ENCODE peak calls at places on chromosomes 13 and 19, in nine cellular contexts. R is body of pancreas, P is heart left ventricle, W is aorta, H is endodermal cell, F is keratinocyte, S is lower lobe of right lung, D is neural progenitor cell, M is transverse colon. B is an unnamed sample. For H3K36me3 and H3K4me1, the result is how much of the 10 kb centered on the place peaks cover.

GRCh38 chr13:29750178-29750530 is 100.3 kb downstream of the UBL3 start:
- DNase-seq in D (no peak), W (no peak), M (no peak), H (no peak), S (no peak), R (no peak), F (no peak), P (no peak), B (no peak)

GRCh38 chr13:42333613-42334328 is 61.8 kb downstream of the AKAP11 start:
- DNase-seq in D (peak), M (no peak), H (peak), R (no peak), W (no peak), F (no peak), P (no peak), S (no peak), B (peak)

GRCh38 chr19:6648141-6648715 is 21.7 kb downstream of the TNFSF14 start:
- DNase-seq in H (peak), M (no peak), S (no peak), W (no peak), R (no peak), D (no peak), P (no peak), F (no peak), B (no peak)

GRCh38 chr13:112132619-112133018 is 65.7 kb downstream of the SOX1 start:
- DNase-seq in H (no peak), S (no peak), R (no peak), W (no peak), P (no peak), M (no peak), F (no peak), D (no peak), B (no peak)

GRCh38 chr13:25733696-25734435 is 317.9 kb downstream of the SHISA2 start:
- DNase-seq in D (no peak), F (no peak), W (no peak), R (no peak), H (no peak), M (no peak), P (no peak), S (no peak), B (no peak)

GRCh38 chr13:33285420-33286124 is at the start of gene STARD13:
- DNase-seq in M (peak), W (peak), S (peak), P (peak), H (peak), F (peak), R (peak), D (peak), B (peak)

GRCh38 chr19:51094696-51095279 is 12.1 kb upstream of the KLK14 start:
- DNase-seq in S (peak), D (peak), H (peak), R (peak), F (no peak), P (no peak), W (no peak), M (no peak), B (peak)

GRCh38 chr13:97977982-97978381 is 24.5 kb downstream of the IPO5 start:
- DNase-seq in F (no peak), S (no peak), W (no peak), R (no peak), M (no peak), D (no peak), P (no peak), H (no peak), B (no peak)

GRCh38 chr13:100898431-100898830 is 223.8 kb upstream of the TMTC4 start:
- DNase-seq in P (no peak), H (no peak), S (no peak), W (no peak), D (no peak), R (no peak), M (no peak), F (no peak), B (no peak)

GRCh38 chr19:43774103-43774939 is 6.5 kb downstream of the KCNN4 start:
- DNase-seq in W (peak), M (peak), S (peak), D (peak), P (peak), F (no peak), H (peak), R (peak), B (peak)

GRCh38 chr13:106173346-106173745 is 362.1 kb downstream of the EFNB2 start:
- DNase-seq in D (no peak), R (no peak), M (no peak), S (no peak), W (no peak), H (no peak), F (no peak), P (no peak), B (no peak)

GRCh38 chr19:13505164-13505695 is 1.0 kb downstream of the CACNA1A start:
- DNase-seq in W (no peak), P (no peak), D (no peak), H (no peak), R (no peak), M (no peak), S (no peak), F (no peak), B (no peak)

GRCh38 chr13:50244913-50245574 is 229.8 kb downstream of the KCNRG start:
- DNase-seq in W (peak), H (no peak), R (no peak), P (no peak), S (no peak), F (no peak), D (no peak), M (no peak), B (no peak)

GRCh38 chr13:31166591-31166990 is 4.9 kb upstream of the HSPH1 start:
- DNase-seq in F (no peak), M (no peak), P (no peak), W (no peak), D (no peak), H (no peak), R (no peak), S (no peak), B (no peak)

GRCh38 chr19:42366676-42367075 is 23.4 kb downstream of the CNFN start:
- DNase-seq in M (no peak), R (no peak), W (no peak), H (no peak), S (no peak), F (no peak), P (no peak), D (no peak), B (no peak)

GRCh38 chr19:49017666-49018351 is 918 bp upstream of the LHB start:
- DNase-seq in P (peak), F (no peak), H (peak), W (peak), D (peak), S (peak), R (peak), M (peak), B (peak)

GRCh38 chr19:41325947-41326706 is 16.2 kb downstream of the CCDC97 start:
- DNase-seq in R (no peak), D (no peak), W (no peak), M (peak), F (no peak), P (no peak), H (peak), S (no peak), B (peak)

GRCh38 chr13:19720039-19720438 is 62.7 kb downstream of the PSPC1 start:
- DNase-seq in M (no peak), F (no peak), S (no peak), P (no peak), W (no peak), H (no peak), R (no peak), D (no peak), B (no peak)

GRCh38 chr19:48544856-48545750 is 6.9 kb upstream of the SULT2B1 start:
- DNase-seq in W (no peak), H (peak), F (no peak), R (no peak), M (no peak), P (peak), S (no peak), D (peak), B (no peak)

GRCh38 chr13:32316030-32316344 is 679 bp downstream of the BRCA2 start:
- DNase-seq in M (peak), P (no peak), S (no peak), D (peak), R (no peak), W (no peak), F (no peak), H (no peak), B (no peak)

GRCh38 chr13:113862766-113863510 is 938 bp downstream of the GAS6 start:
- DNase-seq in W (peak), M (peak), D (peak), S (peak), F (no peak), P (peak), R (peak), H (peak), B (peak)

GRCh38 chr13:41254902-41255301 is 8.5 kb downstream of the MTRF1 start:
- DNase-seq in S (no peak), M (no peak), D (no peak), P (no peak), H (no peak), R (no peak), W (no peak), F (no peak), B (no peak)
- H3K36me3 ChIP-seq in S (under half), M (under half), D (under half), P (half or more), H (under half), R (under half), W (under half), F (under half), B (under half)

GRCh38 chr19:10270616-10271394 is at the start of gene ICAM1:
- DNase-seq in D (peak), S (peak), M (peak), F (no peak), P (peak), R (peak), H (peak), W (peak), B (peak)
- H3K27ac ChIP-seq in D (no peak), S (peak), M (peak), F (no peak), P (peak), R (peak), H (no peak), W (no peak), B (no peak)

DNA sequence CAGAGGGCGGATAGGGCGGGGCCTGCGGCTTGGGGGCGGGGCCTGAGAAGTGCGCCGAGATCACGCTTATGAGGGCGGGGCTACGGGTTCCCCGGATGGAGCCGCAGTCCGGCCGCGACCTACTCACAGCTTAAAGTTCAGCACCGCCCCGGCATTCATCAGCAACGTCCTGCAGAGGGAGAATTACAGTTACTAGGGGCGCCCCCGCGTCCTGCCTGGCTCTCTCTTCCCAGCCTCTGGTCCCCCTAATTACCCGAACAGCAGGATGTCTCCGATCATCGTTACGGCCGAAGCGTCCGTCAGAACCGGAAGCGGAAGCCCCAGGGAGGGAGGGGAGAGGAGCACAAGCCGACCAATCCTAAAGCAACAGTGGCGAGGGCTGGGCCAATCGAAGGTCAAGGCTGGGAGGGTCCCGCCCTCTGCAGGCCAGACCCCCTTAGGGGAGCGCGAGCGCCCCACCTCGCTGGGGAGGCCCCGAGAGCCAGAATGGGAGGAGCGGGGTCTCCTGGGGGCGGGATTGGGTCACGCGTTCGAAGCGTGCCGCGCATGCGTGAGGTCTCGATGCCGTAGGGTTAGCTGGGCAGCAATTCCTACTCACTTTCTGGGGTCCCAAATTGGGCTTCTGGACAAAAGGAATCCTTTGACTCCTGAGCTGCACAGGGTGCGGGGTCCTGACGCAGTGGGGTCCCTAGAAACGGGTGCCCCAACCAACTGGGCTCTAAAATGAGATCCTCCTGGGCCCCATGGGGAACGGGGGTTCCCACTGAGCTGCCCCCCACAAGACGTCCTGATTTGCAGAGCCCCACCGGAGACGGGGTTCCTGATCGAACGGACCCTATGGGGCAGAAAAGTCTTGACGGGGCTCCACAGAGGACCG is at the start of gene SMIM7:
- DNase-seq in W (peak), S (peak), F (peak), M (peak), R (peak), D (peak), H (peak), P (peak), B (peak)
- H3K4me1 ChIP-seq in W (under half), S (under half), F (under half), M (under half), R (under half), D (under half), H (under half), P (under half), B (under half)

GRCh38 chr13:52669677-52670076 is 17.0 kb downstream of the SUGT1 start:
- DNase-seq in H (no peak), F (no peak), D (no peak), P (no peak), R (no peak), W (no peak), M (no peak), S (no peak), B (no peak)
- H3K36me3 ChIP-seq in H (half or more), F (under half), D (under half), P (half or more), R (under half), W (under half), M (under half), S (half or more), B (under half)

DNA sequence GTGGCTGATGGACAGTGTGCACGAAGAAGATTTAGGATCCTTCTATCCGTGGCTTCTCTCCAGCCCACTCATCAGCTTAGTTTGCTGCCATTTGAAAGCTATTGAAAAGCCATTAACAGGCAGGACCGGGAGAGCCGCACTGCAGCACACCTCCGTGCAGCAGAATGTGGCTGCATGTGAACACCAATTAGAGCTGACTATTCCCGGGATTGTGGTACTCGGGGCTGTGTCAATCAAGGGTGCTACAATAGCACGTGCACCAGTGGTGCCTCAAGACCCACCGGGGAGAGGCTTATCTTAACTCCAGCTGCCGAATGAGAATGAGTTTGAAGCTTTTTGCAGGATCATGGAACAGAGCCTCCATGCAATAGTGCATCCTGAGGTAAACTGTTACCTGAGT is at the start of gene MYO16:
- DNase-seq in S (no peak), D (peak), F (no peak), W (no peak), H (no peak), R (no peak), P (no peak), M (no peak), B (no peak)
- H3K27ac ChIP-seq in S (no peak), D (no peak), F (no peak), W (no peak), H (no peak), R (no peak), P (no peak), M (no peak), B (no peak)

GRCh38 chr19:1269478-1270167 is 491 bp downstream of the CIRBP start:
- DNase-seq in S (peak), F (no peak), H (peak), D (peak), W (peak), P (peak), R (peak), M (peak), B (peak)
- H3K4me1 ChIP-seq in S (half or more), F (half or more), H (under half), D (half or more), W (under half), P (half or more), R (half or more), M (half or more), B (under half)

GRCh38 chr19:15431396-15432017 is 12.7 kb upstream of the AKAP8L start:
- DNase-seq in R (no peak), M (no peak), W (no peak), H (no peak), S (no peak), P (no peak), D (peak), F (no peak), B (no peak)
- H3K36me3 ChIP-seq in R (under half), M (under half), W (under half), H (under half), S (under half), P (under half), D (under half), F (under half), B (under half)

GRCh38 chr19:4108767-4109625 is 14.9 kb downstream of the MAP2K2 start:
- DNase-seq in M (peak), P (no peak), S (peak), D (no peak), H (no peak), F (no peak), R (no peak), W (peak), B (no peak)
- H3K27ac ChIP-seq in M (peak), P (no peak), S (no peak), D (no peak), H (no peak), F (no peak), R (no peak), W (no peak), B (no peak)